ENCODE peak calls at places on chromosomes 11 and 22, in four cellular contexts. O is neuronal stem cell, K is H9, A is H1. I is an unnamed sample.

GRCh38 chr11:134639586-134640330 is 227.7 kb upstream of the B3GAT1 start:
- DNase-seq in O (no peak), A (no peak), K (no peak), I (no peak)

GRCh38 chr11:57742087-57742452 is 779 bp downstream of the SELENOH start:
- DNase-seq in O (no peak), K (no peak), A (no peak), I (no peak)

GRCh38 chr22:50522806-50523438 is 2.5 kb downstream of the SCO2 start:
- DNase-seq in A (no peak), O (no peak), K (no peak), I (no peak)

GRCh38 chr11:47143322-47143721 is 33.4 kb downstream of the ARFGAP2 start:
- DNase-seq in O (no peak), A (no peak), K (no peak), I (peak; percentile 91)

GRCh38 chr11:61071208-61071681 is 31.0 kb upstream of the CD5 start:
- DNase-seq in K (no peak), O (no peak), A (no peak), I (no peak)

GRCh38 chr11:96500440-96500839 is 110.6 kb downstream of the JRKL start:
- DNase-seq in A (no peak), O (no peak), K (no peak), I (no peak)

GRCh38 chr11:72570893-72571741 is 103.1 kb downstream of the PDE2A start:
- DNase-seq in K (peak; percentile 9), A (no peak), O (no peak), I (peak; percentile 10)

GRCh38 chr22:38513063-38513462 is 7.0 kb upstream of the DDX17 start:
- DNase-seq in K (peak; percentile 80), O (no peak), A (no peak), I (no peak)

GRCh38 chr22:27391092-27391770 is 410.3 kb downstream of the MN1 start:
- DNase-seq in A (no peak), K (no peak), O (no peak), I (no peak)

GRCh38 chr11:100467821-100468508 is 219.1 kb upstream of the ARHGAP42 start:
- DNase-seq in A (no peak), K (no peak), O (no peak), I (peak; percentile 7)

GRCh38 chr11:26696330-26696729 is 25.5 kb downstream of the SLC5A12 start:
- DNase-seq in A (no peak), O (no peak), K (no peak), I (no peak)

GRCh38 chr22:30159561-30160353 is 79.5 kb downstream of the HORMAD2 start:
- DNase-seq in K (no peak), A (no peak), O (no peak), I (peak; percentile 73)

GRCh38 chr11:108512706-108513105 is 14.5 kb upstream of the POGLUT3 start:
- DNase-seq in K (no peak), A (no peak), O (no peak), I (no peak)

GRCh38 chr11:12109591-12110196 is 696 bp upstream of the MICAL2 start:
- DNase-seq in A (no peak), O (no peak), K (no peak), I (no peak)

GRCh38 chr11:122424636-122425035 is 230.9 kb upstream of the UBASH3B start:
- DNase-seq in A (no peak), O (no peak), K (no peak), I (no peak)

GRCh38 chr11:10397226-10397987 is 57.7 kb upstream of the AMPD3 start:
- DNase-seq in O (no peak), K (no peak), A (no peak), I (no peak)

GRCh38 chr11:67422894-67423293 is 5.4 kb upstream of the RPS6KB2 start:
- DNase-seq in K (peak; percentile 57), A (no peak), O (no peak), I (no peak)

GRCh38 chr11:82995754-82996398 is 75.8 kb downstream of the RAB30 start:
- DNase-seq in K (no peak), A (no peak), O (no peak), I (peak; percentile 60)

GRCh38 chr11:130442728-130443127 is 5.7 kb upstream of the ADAMTS15 start:
- DNase-seq in K (no peak), A (no peak), O (no peak), I (no peak)

GRCh38 chr11:4658629-4659453 is 15.1 kb downstream of the OR51E1 start:
- DNase-seq in K (no peak), O (no peak), A (no peak), I (no peak)

GRCh38 chr22:43563571-43563970 is 151.8 kb downstream of the MPPED1 start:
- DNase-seq in O (no peak), A (no peak), K (no peak), I (no peak)

GRCh38 chr22:50102946-50103345 is 13.1 kb downstream of the MOV10L1 start:
- DNase-seq in K (no peak), O (no peak), A (no peak), I (no peak)

GRCh38 chr11:132186699-132187098 is 816.3 kb downstream of the NTM start:
- DNase-seq in K (peak; percentile 39), O (no peak), A (no peak), I (no peak)

GRCh38 chr22:26763633-26764295 is 106.4 kb downstream of the MIAT start:
- DNase-seq in K (no peak), A (no peak), O (no peak), I (peak; percentile 27)

GRCh38 chr11:11265994-11266606 is 87.0 kb downstream of the CSNK2A3 start:
- DNase-seq in A (no peak), O (peak; percentile 42), K (peak; percentile 79), I (no peak)

GRCh38 chr11:35148163-35148562 is 9.2 kb downstream of the CD44 start:
- DNase-seq in O (no peak), K (no peak), A (no peak), I (no peak)

GRCh38 chr11:106322111-106322510 is 244.6 kb downstream of the AASDHPPT start:
- DNase-seq in K (no peak), O (no peak), A (no peak), I (no peak)

GRCh38 chr11:44065851-44066731 is at the start of gene ACCS:
- DNase-seq in O (peak; percentile 69), K (peak; percentile 95), A (peak; percentile 85), I (peak; percentile 89)

GRCh38 chr22:24894998-24895397 is 51.5 kb downstream of the LHFPL7 start:
- DNase-seq in A (no peak), K (no peak), O (no peak), I (peak; percentile 49)

GRCh38 chr22:36386900-36387663 is 685 bp downstream of the MYH9 start:
- DNase-seq in O (no peak), A (no peak), K (no peak), I (no peak)

GRCh38 chr11:62394825-62395538 is 23.9 kb upstream of the SCGB1A1 start:
- DNase-seq in K (peak; percentile 83), A (no peak), O (peak; percentile 78), I (peak; percentile 86)
- H2BK5ac ChIP-seq in K (no peak overlapping the region), A (peak overlapping the region; percentile 18), O (no peak overlapping the region), I (no peak overlapping the region)

DNA sequence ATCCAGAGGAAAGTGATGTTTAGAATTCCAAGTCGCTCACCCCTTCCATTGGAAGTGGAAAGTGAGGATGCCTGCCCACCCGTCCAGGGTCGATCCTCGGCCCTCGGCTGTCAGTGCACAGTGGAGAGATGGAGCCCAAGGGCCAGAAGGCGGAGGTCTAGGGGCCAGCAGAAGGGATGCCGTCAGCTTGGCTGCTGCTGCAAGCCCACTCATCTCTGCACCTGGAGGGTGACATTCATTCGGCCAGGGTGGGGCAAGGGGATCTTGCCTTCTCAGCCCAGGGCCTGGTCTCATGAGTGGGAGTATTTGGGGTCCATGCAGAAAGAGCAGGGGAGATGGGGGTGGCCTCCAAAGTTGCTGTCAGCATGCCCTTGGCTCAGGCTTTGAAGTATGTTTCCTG is 30.7 kb downstream of the LINC01488 start:
- DNase-seq in O (no peak), A (no peak), K (no peak), I (no peak)
- H2BK5ac ChIP-seq in O (no peak overlapping the region), A (no peak overlapping the region), K (no peak overlapping the region), I (no peak overlapping the region)

DNA sequence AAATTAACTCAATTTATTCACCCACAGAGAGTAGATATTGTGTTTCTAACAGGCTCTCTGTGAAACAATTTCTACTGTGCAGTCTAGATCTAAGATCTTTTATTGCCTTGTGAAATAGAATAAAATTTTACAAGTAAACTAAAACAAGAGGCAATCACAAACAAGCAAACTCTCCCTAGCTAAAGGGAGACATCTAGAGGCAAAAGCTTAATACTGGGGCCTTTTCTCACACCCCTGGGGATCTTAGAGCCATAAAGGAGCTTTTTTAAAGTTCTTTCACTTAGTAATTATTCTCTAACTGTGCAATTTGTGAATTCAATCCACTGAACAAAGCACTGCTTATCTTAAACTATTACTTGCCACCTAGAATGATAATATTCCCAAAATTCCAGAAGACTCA is 19.7 kb downstream of the ALG9 start:
- DNase-seq in O (no peak), A (no peak), K (no peak), I (peak; percentile 35)
- H2BK5ac ChIP-seq in O (no peak overlapping the region), A (no peak overlapping the region), K (no peak overlapping the region), I (no peak overlapping the region)

GRCh38 chr11:2142300-2142759 is 3.1 kb upstream of the IGF2 start:
- DNase-seq in A (no peak), O (no peak), K (no peak), I (peak; percentile 59)
- H2BK5ac ChIP-seq in A (no peak overlapping the region), O (no peak overlapping the region), K (no peak overlapping the region), I (no peak overlapping the region)

GRCh38 chr22:22037740-22038139 is 55.2 kb upstream of the TOP3B start:
- DNase-seq in A (no peak), K (no peak), O (peak; percentile 33), I (peak; percentile 59)

GRCh38 chr22:22039286-22040074 is 56.9 kb upstream of the TOP3B start:
- DNase-seq in A (no peak), K (no peak), O (no peak), I (no peak)

GRCh38 chr22:22037229-22037628 is 54.6 kb upstream of the TOP3B start:
- DNase-seq in O (peak; percentile 15), A (no peak), K (no peak), I (no peak)

GRCh38 chr22:22036588-22036987 is 54.0 kb upstream of the TOP3B start:
- DNase-seq in A (no peak), O (no peak), K (no peak), I (no peak)

DNA sequence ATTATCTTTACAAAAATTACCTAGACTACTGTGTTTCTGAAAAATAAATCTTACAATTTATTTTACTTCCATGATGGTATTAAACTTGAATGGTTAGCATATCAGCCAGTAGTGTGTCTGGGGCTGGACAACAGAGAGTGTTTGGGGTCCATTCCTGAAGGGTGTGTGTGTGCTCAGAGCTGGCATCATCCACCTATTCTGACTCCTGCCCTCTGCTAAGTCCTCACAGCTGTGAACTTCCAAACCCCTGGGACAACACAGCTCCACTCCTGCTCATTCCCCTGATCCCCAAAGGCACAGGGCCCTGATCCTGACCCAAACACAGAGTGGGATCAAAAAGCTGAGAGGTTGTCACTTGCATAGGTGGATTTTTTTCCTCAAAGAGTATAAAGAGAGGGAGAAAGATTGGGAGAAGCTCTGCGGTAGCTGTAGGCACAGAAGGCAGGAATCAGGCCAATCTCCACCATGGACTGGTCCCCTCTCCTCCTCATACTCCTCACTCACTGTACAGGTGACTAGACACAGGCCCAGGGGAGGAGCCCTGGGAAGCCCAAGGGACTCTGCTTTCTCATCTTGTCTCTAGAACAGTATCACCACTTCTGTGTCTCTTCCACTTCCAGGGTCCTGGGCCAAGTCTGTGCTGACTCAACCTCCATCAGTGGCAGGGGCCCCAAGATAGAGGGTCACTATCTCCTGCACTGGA is 55.7 kb upstream of the TOP3B start:
- DNase-seq in K (no peak), A (no peak), O (no peak), I (no peak)
- H2BK5ac ChIP-seq in K (no peak overlapping the region), A (no peak overlapping the region), O (no peak overlapping the region), I (no peak overlapping the region)